ENCODE peak calls at places on chromosomes 12 and 14, in ten cellular contexts. T is ELR; Z is substantia nigra; F is mesothelial cell of epicardium; X is NCI-H2081 treated with DMSO at 0.1 percent for 48 hours; D is naive thymus-derived CD4-positive, alpha-beta T cell; C is upper lobe of right lung; A is epithelial cell of esophagus; L is HTR-8/SVneo; P is activated CD4-positive, alpha-beta T cell treated with anti-CD3 and anti-CD28 coated beads, Interleukin-2, amount 10 ng/mL, durations not matched to agents 7 days and 5 days. H is an unnamed sample.

GRCh38 chr14:38279556-38279955 is 23.7 kb upstream of the CLEC14A start:
- DNase-seq in T (no peak), Z (no peak), F (no peak), X (peak; percentile 27), D (no peak), C (no peak), A (no peak), L (no peak), P (no peak), H (no peak)

GRCh38 chr14:34655959-34656358 is 26.0 kb upstream of the SNX6 start:
- DNase-seq in T (no peak), Z (no peak), F (no peak), X (no peak), D (no peak), C (no peak), A (no peak), L (no peak), P (no peak), H (no peak)

GRCh38 chr12:65415826-65416225 is 137.3 kb downstream of the MSRB3 start:
- DNase-seq in T (peak; percentile 67), Z (no peak), F (no peak), X (no peak), D (no peak), C (no peak), A (peak; percentile 14), L (no peak), P (no peak), H (no peak)

GRCh38 chr12:24595652-24596235 is 353.2 kb downstream of the BCAT1 start:
- DNase-seq in T (peak; percentile 68), Z (no peak), F (no peak), X (no peak), D (no peak), C (no peak), A (no peak), L (no peak), P (no peak), H (no peak)

GRCh38 chr14:105074601-105075053 is 9.4 kb upstream of the GPR132 start:
- DNase-seq in T (no peak), Z (no peak), F (no peak), X (no peak), D (no peak), C (no peak), A (no peak), L (no peak), P (no peak), H (no peak)

GRCh38 chr14:58747181-58747580 is 109.4 kb downstream of the DACT1 start:
- DNase-seq in T (peak; percentile 66), Z (peak; percentile 7), F (no peak), X (no peak), D (no peak), C (peak; percentile 73), A (peak; percentile 87), L (peak; percentile 40), P (no peak), H (no peak)

GRCh38 chr12:27779416-27779815 is 617 bp upstream of the KLHL42 start:
- DNase-seq in T (peak; percentile 45), Z (no peak), F (no peak), X (no peak), D (no peak), C (no peak), A (no peak), L (peak; percentile 45), P (no peak), H (no peak)

GRCh38 chr12:74563927-74564326 is 26.3 kb downstream of the ATXN7L3B start:
- DNase-seq in T (no peak), Z (no peak), F (no peak), X (no peak), D (no peak), C (no peak), A (no peak), L (no peak), P (no peak), H (no peak)

GRCh38 chr12:13784504-13784903 is 196.9 kb downstream of the GRIN2B start:
- DNase-seq in T (no peak), Z (no peak), F (no peak), X (no peak), D (no peak), C (no peak), A (no peak), L (no peak), P (no peak), H (no peak)

GRCh38 chr14:93929657-93930056 is 2.5 kb downstream of the FAM181A start:
- DNase-seq in T (no peak), Z (no peak), F (no peak), X (no peak), D (no peak), C (no peak), A (no peak), L (no peak), P (no peak), H (no peak)

GRCh38 chr12:98440165-98440581 is 75.2 kb upstream of the TMPO start:
- DNase-seq in T (peak; percentile 70), Z (no peak), F (no peak), X (no peak), D (no peak), C (no peak), A (peak; percentile 96), L (peak; percentile 73), P (no peak), H (no peak)

GRCh38 chr14:105023791-105024480 is 3.1 kb upstream of the CDCA4 start:
- DNase-seq in T (peak; percentile 97), Z (no peak), F (no peak), X (no peak), D (no peak), C (no peak), A (peak; percentile 68), L (no peak), P (no peak), H (no peak)

GRCh38 chr12:108858399-108859074 is 1.2 kb upstream of the SSH1 start:
- DNase-seq in T (no peak), Z (no peak), F (no peak), X (no peak), D (no peak), C (no peak), A (no peak), L (no peak), P (no peak), H (no peak)

GRCh38 chr12:101759396-101760047 is 20.3 kb upstream of the SYCP3 start:
- DNase-seq in T (peak; percentile 67), Z (no peak), F (no peak), X (no peak), D (no peak), C (no peak), A (peak; percentile 52), L (peak; percentile 50), P (peak; percentile 24), H (peak; percentile 31)

GRCh38 chr12:119318811-119319210 is 15.7 kb upstream of the CCDC60 start:
- DNase-seq in T (no peak), Z (no peak), F (no peak), X (no peak), D (no peak), C (no peak), A (no peak), L (no peak), P (no peak), H (no peak)

GRCh38 chr12:69988601-69989194 is 163.7 kb downstream of the MYRFL start:
- DNase-seq in T (peak; percentile 6), Z (no peak), F (no peak), X (no peak), D (no peak), C (no peak), A (peak; percentile 51), L (peak; percentile 27), P (no peak), H (no peak)

GRCh38 chr12:124359671-124360581 is 65.0 kb downstream of the RFLNA start:
- DNase-seq in T (no peak), Z (peak; percentile 76), F (no peak), X (peak; percentile 43), D (no peak), C (peak; percentile 89), A (no peak), L (no peak), P (no peak), H (no peak)

GRCh38 chr14:74860899-74861733 is 14.8 kb downstream of the PROX2 start:
- DNase-seq in T (peak; percentile 87), Z (peak; percentile 74), F (peak; percentile 80), X (peak; percentile 8), D (peak; percentile 76), C (peak; percentile 93), A (peak; percentile 88), L (peak; percentile 96), P (peak; percentile 95), H (peak; percentile 77)

GRCh38 chr12:24820872-24821271 is 128.0 kb downstream of the BCAT1 start:
- DNase-seq in T (peak; percentile 66), Z (no peak), F (no peak), X (no peak), D (no peak), C (no peak), A (peak; percentile 59), L (no peak), P (no peak), H (no peak)

GRCh38 chr12:14207946-14208612 is 157.4 kb upstream of the ATF7IP start:
- DNase-seq in T (no peak), Z (no peak), F (no peak), X (no peak), D (no peak), C (no peak), A (peak; percentile 77), L (no peak), P (no peak), H (no peak)

GRCh38 chr14:24458736-24459135 is 16.2 kb upstream of the SDR39U1 start:
- DNase-seq in T (no peak), Z (no peak), F (no peak), X (no peak), D (no peak), C (no peak), A (no peak), L (no peak), P (no peak), H (no peak)

GRCh38 chr14:88516742-88517418 is 37.9 kb downstream of the PTPN21 start:
- DNase-seq in T (no peak), Z (no peak), F (no peak), X (no peak), D (no peak), C (no peak), A (no peak), L (no peak), P (no peak), H (peak; percentile 17)

GRCh38 chr12:57099766-57100165 is 10.9 kb downstream of the NAB2 start:
- DNase-seq in T (no peak), Z (no peak), F (no peak), X (no peak), D (no peak), C (no peak), A (no peak), L (no peak), P (no peak), H (no peak)

GRCh38 chr12:132603240-132604107 is 6.9 kb downstream of the LRCOL1 start:
- DNase-seq in T (no peak), Z (no peak), F (no peak), X (no peak), D (no peak), C (no peak), A (no peak), L (no peak), P (no peak), H (no peak)

GRCh38 chr14:72745991-72746980 is 147.6 kb downstream of the DPF3 start:
- DNase-seq in T (peak; percentile 81), Z (no peak), F (no peak), X (no peak), D (no peak), C (no peak), A (peak; percentile 29), L (no peak), P (no peak), H (no peak)

GRCh38 chr14:28157289-28157869 is 609.2 kb upstream of the FOXG1 start:
- DNase-seq in T (no peak), Z (no peak), F (no peak), X (no peak), D (no peak), C (no peak), A (no peak), L (no peak), P (no peak), H (no peak)